ENCODE peak calls at places on chromosomes 1 and 21, in nine cellular contexts. One of them, this sample, is unnamed.

GRCh38 chr1:77459881-77460280 is 178.1 kb downstream of the AK5 start:
- DNase-seq in Panc1: no peak
- DNase-seq in K562: no peak
- DNase-seq in GM23248: peak; percentile 33
- DNase-seq in HCT116: no peak
- DNase-seq in adrenal gland: no peak
- DNase-seq in CD8-positive, alpha-beta T cell: no peak
- DNase-seq in neural progenitor cell: no peak
- DNase-seq in naive thymus-derived CD4-positive, alpha-beta T cell: no peak
- DNase-seq in this sample: no peak

GRCh38 chr1:31708324-31708723 is 4.5 kb upstream of the COL16A1 start:
- DNase-seq in Panc1: no peak
- DNase-seq in K562: no peak
- DNase-seq in GM23248: peak; percentile 72
- DNase-seq in HCT116: no peak
- DNase-seq in adrenal gland: no peak
- DNase-seq in CD8-positive, alpha-beta T cell: no peak
- DNase-seq in neural progenitor cell: no peak
- DNase-seq in naive thymus-derived CD4-positive, alpha-beta T cell: no peak
- DNase-seq in this sample: no peak

GRCh38 chr1:15727866-15728534 is 8.1 kb upstream of the SLC25A34 start:
- DNase-seq in Panc1: no peak
- DNase-seq in K562: no peak
- DNase-seq in GM23248: no peak
- DNase-seq in HCT116: no peak
- DNase-seq in adrenal gland: no peak
- DNase-seq in CD8-positive, alpha-beta T cell: no peak
- DNase-seq in neural progenitor cell: no peak
- DNase-seq in naive thymus-derived CD4-positive, alpha-beta T cell: no peak
- DNase-seq in this sample: no peak

GRCh38 chr1:116825400-116825734 is 71.1 kb downstream of the CD2 start:
- DNase-seq in Panc1: no peak
- DNase-seq in K562: peak; percentile 80
- DNase-seq in GM23248: no peak
- DNase-seq in HCT116: no peak
- DNase-seq in adrenal gland: no peak
- DNase-seq in CD8-positive, alpha-beta T cell: no peak
- DNase-seq in neural progenitor cell: no peak
- DNase-seq in naive thymus-derived CD4-positive, alpha-beta T cell: no peak
- DNase-seq in this sample: no peak

GRCh38 chr1:50971748-50972305 is 1.8 kb downstream of the CDKN2C start:
- DNase-seq in Panc1: no peak
- DNase-seq in K562: no peak
- DNase-seq in GM23248: no peak
- DNase-seq in HCT116: no peak
- DNase-seq in adrenal gland: no peak
- DNase-seq in CD8-positive, alpha-beta T cell: no peak
- DNase-seq in neural progenitor cell: no peak
- DNase-seq in naive thymus-derived CD4-positive, alpha-beta T cell: no peak
- DNase-seq in this sample: no peak

GRCh38 chr1:214050513-214051401 is 63.0 kb downstream of the PROX1 start:
- DNase-seq in Panc1: no peak
- DNase-seq in K562: no peak
- DNase-seq in GM23248: no peak
- DNase-seq in HCT116: no peak
- DNase-seq in adrenal gland: no peak
- DNase-seq in CD8-positive, alpha-beta T cell: no peak
- DNase-seq in neural progenitor cell: no peak
- DNase-seq in naive thymus-derived CD4-positive, alpha-beta T cell: no peak
- DNase-seq in this sample: no peak

GRCh38 chr1:81799939-81800740 is 594 bp upstream of the ADGRL2 start:
- DNase-seq in Panc1: no peak
- DNase-seq in K562: no peak
- DNase-seq in GM23248: peak; percentile 78
- DNase-seq in HCT116: no peak
- DNase-seq in adrenal gland: peak; percentile 65
- DNase-seq in CD8-positive, alpha-beta T cell: no peak
- DNase-seq in neural progenitor cell: peak; percentile 94
- DNase-seq in naive thymus-derived CD4-positive, alpha-beta T cell: no peak
- DNase-seq in this sample: peak; percentile 82

GRCh38 chr1:246106342-246106763 is 400.7 kb downstream of the SMYD3 start:
- DNase-seq in Panc1: no peak
- DNase-seq in K562: peak; percentile 35
- DNase-seq in GM23248: no peak
- DNase-seq in HCT116: no peak
- DNase-seq in adrenal gland: no peak
- DNase-seq in CD8-positive, alpha-beta T cell: no peak
- DNase-seq in neural progenitor cell: no peak
- DNase-seq in naive thymus-derived CD4-positive, alpha-beta T cell: no peak
- DNase-seq in this sample: no peak

GRCh38 chr21:38171723-38172344 is 85.0 kb upstream of the KCNJ15 start:
- DNase-seq in Panc1: no peak
- DNase-seq in K562: no peak
- DNase-seq in GM23248: peak; percentile 53
- DNase-seq in HCT116: no peak
- DNase-seq in adrenal gland: peak; percentile 22
- DNase-seq in CD8-positive, alpha-beta T cell: no peak
- DNase-seq in neural progenitor cell: peak; percentile 72
- DNase-seq in naive thymus-derived CD4-positive, alpha-beta T cell: no peak
- DNase-seq in this sample: no peak

GRCh38 chr1:106189780-106190179 is 866.7 kb upstream of the PRMT6 start:
- DNase-seq in Panc1: no peak
- DNase-seq in K562: no peak
- DNase-seq in GM23248: no peak
- DNase-seq in HCT116: no peak
- DNase-seq in adrenal gland: no peak
- DNase-seq in CD8-positive, alpha-beta T cell: no peak
- DNase-seq in neural progenitor cell: no peak
- DNase-seq in naive thymus-derived CD4-positive, alpha-beta T cell: no peak
- DNase-seq in this sample: no peak
- H3K9me3 ChIP-seq in Panc1: no peaks in the 10 kb centered on the region
- H3K9me3 ChIP-seq in K562: no peaks in the 10 kb centered on the region
- H3K9me3 ChIP-seq in GM23248: no peaks in the 10 kb centered on the region
- H3K9me3 ChIP-seq in HCT116: no peaks in the 10 kb centered on the region
- H3K9me3 ChIP-seq in adrenal gland: no peaks in the 10 kb centered on the region
- H3K9me3 ChIP-seq in CD8-positive, alpha-beta T cell: no peaks in the 10 kb centered on the region
- H3K9me3 ChIP-seq in neural progenitor cell: no peaks in the 10 kb centered on the region
- H3K9me3 ChIP-seq in naive thymus-derived CD4-positive, alpha-beta T cell: no peaks in the 10 kb centered on the region
- H3K9me3 ChIP-seq in this sample: no peaks in the 10 kb centered on the region

GRCh38 chr21:27532081-27532480 is 565.2 kb upstream of the ADAMTS5 start:
- DNase-seq in Panc1: no peak
- DNase-seq in K562: no peak
- DNase-seq in GM23248: peak; percentile 52
- DNase-seq in HCT116: no peak
- DNase-seq in adrenal gland: no peak
- DNase-seq in CD8-positive, alpha-beta T cell: no peak
- DNase-seq in neural progenitor cell: no peak
- DNase-seq in naive thymus-derived CD4-positive, alpha-beta T cell: no peak
- DNase-seq in this sample: no peak

GRCh38 chr21:27525780-27526179 is 558.9 kb upstream of the ADAMTS5 start:
- DNase-seq in Panc1: no peak
- DNase-seq in K562: no peak
- DNase-seq in GM23248: no peak
- DNase-seq in HCT116: no peak
- DNase-seq in adrenal gland: no peak
- DNase-seq in CD8-positive, alpha-beta T cell: no peak
- DNase-seq in neural progenitor cell: no peak
- DNase-seq in naive thymus-derived CD4-positive, alpha-beta T cell: no peak
- DNase-seq in this sample: no peak

GRCh38 chr21:27534211-27534610 is 567.3 kb upstream of the ADAMTS5 start:
- DNase-seq in Panc1: no peak
- DNase-seq in K562: no peak
- DNase-seq in GM23248: peak; percentile 54
- DNase-seq in HCT116: no peak
- DNase-seq in adrenal gland: no peak
- DNase-seq in CD8-positive, alpha-beta T cell: no peak
- DNase-seq in neural progenitor cell: no peak
- DNase-seq in naive thymus-derived CD4-positive, alpha-beta T cell: no peak
- DNase-seq in this sample: no peak

GRCh38 chr21:27526451-27526850 is 559.6 kb upstream of the ADAMTS5 start:
- DNase-seq in Panc1: no peak
- DNase-seq in K562: no peak
- DNase-seq in GM23248: no peak
- DNase-seq in HCT116: no peak
- DNase-seq in adrenal gland: no peak
- DNase-seq in CD8-positive, alpha-beta T cell: no peak
- DNase-seq in neural progenitor cell: no peak
- DNase-seq in naive thymus-derived CD4-positive, alpha-beta T cell: no peak
- DNase-seq in this sample: no peak

GRCh38 chr21:27528697-27529096 is 561.8 kb upstream of the ADAMTS5 start:
- DNase-seq in Panc1: no peak
- DNase-seq in K562: no peak
- DNase-seq in GM23248: peak; percentile 26
- DNase-seq in HCT116: no peak
- DNase-seq in adrenal gland: no peak
- DNase-seq in CD8-positive, alpha-beta T cell: no peak
- DNase-seq in neural progenitor cell: no peak
- DNase-seq in naive thymus-derived CD4-positive, alpha-beta T cell: no peak
- DNase-seq in this sample: no peak
- H3K9me3 ChIP-seq in Panc1: no peaks in the 10 kb centered on the region
- H3K9me3 ChIP-seq in K562: no peaks in the 10 kb centered on the region
- H3K9me3 ChIP-seq in GM23248: no peaks in the 10 kb centered on the region
- H3K9me3 ChIP-seq in HCT116: peaks cover 9% of the 10 kb centered on the region
- H3K9me3 ChIP-seq in adrenal gland: no peaks in the 10 kb centered on the region
- H3K9me3 ChIP-seq in CD8-positive, alpha-beta T cell: no peaks in the 10 kb centered on the region
- H3K9me3 ChIP-seq in neural progenitor cell: no peaks in the 10 kb centered on the region
- H3K9me3 ChIP-seq in naive thymus-derived CD4-positive, alpha-beta T cell: no peaks in the 10 kb centered on the region
- H3K9me3 ChIP-seq in this sample: no peaks in the 10 kb centered on the region

GRCh38 chr1:207893737-207894582 is 17.0 kb downstream of the CD34 start:
- DNase-seq in Panc1: no peak
- DNase-seq in K562: no peak
- DNase-seq in GM23248: no peak
- DNase-seq in HCT116: no peak
- DNase-seq in adrenal gland: no peak
- DNase-seq in CD8-positive, alpha-beta T cell: no peak
- DNase-seq in neural progenitor cell: no peak
- DNase-seq in naive thymus-derived CD4-positive, alpha-beta T cell: no peak
- DNase-seq in this sample: no peak
- H3K9me3 ChIP-seq in Panc1: no peaks in the 10 kb centered on the region
- H3K9me3 ChIP-seq in K562: no peaks in the 10 kb centered on the region
- H3K9me3 ChIP-seq in GM23248: no peaks in the 10 kb centered on the region
- H3K9me3 ChIP-seq in HCT116: no peaks in the 10 kb centered on the region
- H3K9me3 ChIP-seq in adrenal gland: no peaks in the 10 kb centered on the region
- H3K9me3 ChIP-seq in CD8-positive, alpha-beta T cell: no peaks in the 10 kb centered on the region
- H3K9me3 ChIP-seq in neural progenitor cell: no peaks in the 10 kb centered on the region
- H3K9me3 ChIP-seq in naive thymus-derived CD4-positive, alpha-beta T cell: no peaks in the 10 kb centered on the region
- H3K9me3 ChIP-seq in this sample: no peaks in the 10 kb centered on the region

GRCh38 chr1:3016641-3017439 is 4.4 kb upstream of the ACTRT2 start:
- DNase-seq in Panc1: no peak
- DNase-seq in K562: no peak
- DNase-seq in GM23248: no peak
- DNase-seq in HCT116: no peak
- DNase-seq in adrenal gland: no peak
- DNase-seq in CD8-positive, alpha-beta T cell: no peak
- DNase-seq in neural progenitor cell: no peak
- DNase-seq in naive thymus-derived CD4-positive, alpha-beta T cell: no peak
- DNase-seq in this sample: no peak

GRCh38 chr1:3014041-3014440 is 7.2 kb upstream of the ACTRT2 start:
- DNase-seq in Panc1: no peak
- DNase-seq in K562: no peak
- DNase-seq in GM23248: no peak
- DNase-seq in HCT116: no peak
- DNase-seq in adrenal gland: no peak
- DNase-seq in CD8-positive, alpha-beta T cell: no peak
- DNase-seq in neural progenitor cell: no peak
- DNase-seq in naive thymus-derived CD4-positive, alpha-beta T cell: no peak
- DNase-seq in this sample: no peak

GRCh38 chr1:3015744-3016143 is 5.5 kb upstream of the ACTRT2 start:
- DNase-seq in Panc1: no peak
- DNase-seq in K562: no peak
- DNase-seq in GM23248: no peak
- DNase-seq in HCT116: no peak
- DNase-seq in adrenal gland: no peak
- DNase-seq in CD8-positive, alpha-beta T cell: no peak
- DNase-seq in neural progenitor cell: no peak
- DNase-seq in naive thymus-derived CD4-positive, alpha-beta T cell: no peak
- DNase-seq in this sample: no peak

GRCh38 chr1:3014443-3015268 is 6.6 kb upstream of the ACTRT2 start:
- DNase-seq in Panc1: no peak
- DNase-seq in K562: no peak
- DNase-seq in GM23248: no peak
- DNase-seq in HCT116: no peak
- DNase-seq in adrenal gland: no peak
- DNase-seq in CD8-positive, alpha-beta T cell: no peak
- DNase-seq in neural progenitor cell: no peak
- DNase-seq in naive thymus-derived CD4-positive, alpha-beta T cell: no peak
- DNase-seq in this sample: no peak

GRCh38 chr1:3015269-3015635 is 6.0 kb upstream of the ACTRT2 start:
- DNase-seq in Panc1: no peak
- DNase-seq in K562: no peak
- DNase-seq in GM23248: no peak
- DNase-seq in HCT116: no peak
- DNase-seq in adrenal gland: no peak
- DNase-seq in CD8-positive, alpha-beta T cell: no peak
- DNase-seq in neural progenitor cell: no peak
- DNase-seq in naive thymus-derived CD4-positive, alpha-beta T cell: no peak
- DNase-seq in this sample: no peak
- H3K9me3 ChIP-seq in Panc1: no peaks in the 10 kb centered on the region
- H3K9me3 ChIP-seq in K562: no peaks in the 10 kb centered on the region
- H3K9me3 ChIP-seq in GM23248: no peaks in the 10 kb centered on the region
- H3K9me3 ChIP-seq in HCT116: no peaks in the 10 kb centered on the region
- H3K9me3 ChIP-seq in adrenal gland: no peaks in the 10 kb centered on the region
- H3K9me3 ChIP-seq in CD8-positive, alpha-beta T cell: no peaks in the 10 kb centered on the region
- H3K9me3 ChIP-seq in neural progenitor cell: no peaks in the 10 kb centered on the region
- H3K9me3 ChIP-seq in naive thymus-derived CD4-positive, alpha-beta T cell: no peaks in the 10 kb centered on the region
- H3K9me3 ChIP-seq in this sample: no peaks in the 10 kb centered on the region

DNA sequence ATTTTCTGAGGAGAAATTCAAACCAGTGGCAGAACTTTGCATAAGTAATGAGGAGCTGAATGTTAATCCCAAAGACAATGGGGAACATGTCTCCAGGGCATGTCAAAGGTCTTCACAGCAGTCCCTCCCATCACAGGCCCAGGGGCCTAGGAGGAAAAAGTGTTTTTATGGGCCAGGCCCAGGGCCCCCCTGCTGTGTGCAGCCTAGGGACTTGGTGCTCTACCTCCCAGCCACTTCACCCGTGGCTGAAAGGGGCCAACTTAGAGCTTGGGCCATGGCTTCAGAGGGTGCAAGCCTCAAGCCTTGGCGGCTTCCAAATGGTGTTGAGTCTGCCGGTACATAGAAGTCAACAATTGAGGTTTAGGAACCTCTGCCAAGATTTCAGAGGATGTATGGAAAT is 854.0 kb downstream of the LRRIQ3 start:
- DNase-seq in Panc1: no peak
- DNase-seq in K562: no peak
- DNase-seq in GM23248: no peak
- DNase-seq in HCT116: no peak
- DNase-seq in adrenal gland: no peak
- DNase-seq in CD8-positive, alpha-beta T cell: no peak
- DNase-seq in neural progenitor cell: no peak
- DNase-seq in naive thymus-derived CD4-positive, alpha-beta T cell: no peak
- DNase-seq in this sample: no peak
- H3K9me3 ChIP-seq in Panc1: no peaks in the 10 kb centered on the region
- H3K9me3 ChIP-seq in K562: no peaks in the 10 kb centered on the region
- H3K9me3 ChIP-seq in GM23248: no peaks in the 10 kb centered on the region
- H3K9me3 ChIP-seq in HCT116: no peaks in the 10 kb centered on the region
- H3K9me3 ChIP-seq in adrenal gland: no peaks in the 10 kb centered on the region
- H3K9me3 ChIP-seq in CD8-positive, alpha-beta T cell: no peaks in the 10 kb centered on the region
- H3K9me3 ChIP-seq in neural progenitor cell: no peaks in the 10 kb centered on the region
- H3K9me3 ChIP-seq in naive thymus-derived CD4-positive, alpha-beta T cell: no peaks in the 10 kb centered on the region
- H3K9me3 ChIP-seq in this sample: no peaks in the 10 kb centered on the region

This sample was measured in HAP-1.